ENCODE peak calls at places on chromosomes 6 and 20, in nine cellular contexts. J is upper lobe of right lung; L is esophagus squamous epithelium; E is CD4-positive, alpha-beta memory T cell; Y is SJCRH30; G is suprapubic skin; O is Peyer's patch; N is endodermal cell; S is PC-3. I is an unnamed sample.

GRCh38 chr20:40686434-40686882 is 2.6 kb downstream of the MAFB start:
- DNase-seq in G (no peak), E (no peak), O (no peak), L (no peak), N (peak; percentile 51), J (no peak), Y (no peak), S (no peak), I (no peak)

GRCh38 chr6:158703840-158704822 is 54.3 kb downstream of the SYTL3 start:
- DNase-seq in Y (peak; percentile 78), L (peak; percentile 20), E (peak; percentile 72), J (peak; percentile 93), O (peak; percentile 96), N (peak; percentile 95), S (peak; percentile 68), G (peak; percentile 88), I (peak; percentile 73)

GRCh38 chr6:54737247-54737646 is 109.3 kb upstream of the FAM83B start:
- DNase-seq in N (peak; percentile 81), G (no peak), O (no peak), S (no peak), Y (peak; percentile 3), J (peak; percentile 21), E (no peak), L (no peak), I (no peak)

GRCh38 chr20:4726710-4727391 is 5.1 kb downstream of the PRND start:
- DNase-seq in J (no peak), N (no peak), E (peak; percentile 54), G (no peak), S (no peak), Y (no peak), L (no peak), O (no peak), I (peak; percentile 48)

GRCh38 chr6:126117251-126117650 is 130.9 kb downstream of the TRMT11 start:
- DNase-seq in J (no peak), G (no peak), L (no peak), S (no peak), N (no peak), E (no peak), Y (no peak), O (no peak), I (no peak)

GRCh38 chr6:152004036-152004566 is 196.6 kb downstream of the ESR1 start:
- DNase-seq in O (no peak), E (no peak), G (no peak), J (no peak), S (no peak), Y (no peak), L (no peak), N (no peak), I (no peak)

GRCh38 chr6:21033575-21034026 is 499.3 kb downstream of the CDKAL1 start:
- DNase-seq in Y (no peak), O (no peak), L (no peak), J (no peak), N (no peak), S (peak; percentile 21), G (peak; percentile 70), E (no peak), I (no peak)

GRCh38 chr6:146090474-146090873 is 61.6 kb downstream of the GRM1 start:
- DNase-seq in Y (no peak), L (no peak), J (no peak), S (peak; percentile 20), O (no peak), N (no peak), E (no peak), G (no peak), I (no peak)

GRCh38 chr6:46042355-46042999 is 26.8 kb upstream of the CLIC5 start:
- DNase-seq in S (peak; percentile 59), N (peak; percentile 64), E (peak; percentile 21), O (no peak), G (no peak), Y (peak; percentile 18), J (no peak), L (no peak), I (no peak)

GRCh38 chr6:155380666-155381332 is 66.5 kb upstream of the TFB1M start:
- DNase-seq in Y (no peak), S (no peak), E (no peak), O (no peak), L (no peak), G (no peak), N (no peak), J (no peak), I (no peak)

DNA sequence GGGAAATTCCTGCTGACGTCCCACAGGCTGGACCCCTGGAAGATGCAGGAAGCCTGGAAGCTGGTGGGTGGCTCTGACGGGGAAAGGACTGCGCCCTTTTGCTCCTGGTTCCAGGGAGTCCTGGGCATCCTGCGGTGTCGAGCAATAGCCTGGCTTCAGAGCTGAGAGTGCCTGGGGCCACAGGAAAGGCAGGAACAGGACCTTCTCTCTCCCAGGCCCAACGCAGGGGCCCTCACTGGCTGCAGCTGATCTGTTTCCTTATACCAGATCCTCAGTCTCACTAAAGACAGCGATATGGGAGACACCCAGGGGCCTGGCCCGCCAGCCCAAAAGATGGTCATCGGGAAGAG is 1.4 kb downstream of the B3GALT4 start:
- DNase-seq in G (no peak), J (no peak), O (no peak), S (no peak), E (no peak), Y (no peak), N (no peak), L (no peak), I (no peak)
- H3K4me1 ChIP-seq in G (peaks cover 51% of the 10 kb centered on the region), J (peaks cover 43% of the 10 kb centered on the region), O (peaks cover 28% of the 10 kb centered on the region), S (peaks cover 40% of the 10 kb centered on the region), E (peaks cover 58% of the 10 kb centered on the region), Y (peaks cover 4% of the 10 kb centered on the region), N (no peaks in the 10 kb centered on the region), L (peaks cover 42% of the 10 kb centered on the region), I (peaks cover 44% of the 10 kb centered on the region)

DNA sequence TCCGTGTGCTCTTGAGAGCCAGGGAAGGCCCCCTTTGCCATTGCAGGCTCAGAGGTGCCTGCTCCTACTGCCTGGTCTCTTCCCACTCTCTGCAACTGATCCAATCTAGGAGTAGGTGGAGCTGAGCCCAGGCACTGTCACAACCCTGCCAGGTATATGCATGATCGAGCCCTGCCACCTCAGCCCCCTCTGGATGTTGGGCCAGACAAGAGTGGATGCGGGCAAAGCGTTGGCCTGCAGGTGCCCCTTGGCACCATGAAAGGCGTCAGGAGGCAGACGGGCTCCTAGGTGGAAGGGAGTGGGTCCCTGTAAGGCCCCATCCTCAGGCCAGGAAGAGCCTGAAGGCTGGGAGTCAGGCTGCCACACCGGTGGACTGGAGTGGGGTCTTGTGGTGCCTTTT is 5.9 kb upstream of the OR14J1 start:
- DNase-seq in N (no peak), Y (no peak), J (no peak), L (no peak), O (no peak), S (no peak), G (no peak), E (no peak), I (no peak)
- H3K4me3 ChIP-seq in N (no peak overlapping the region), Y (no peak overlapping the region), J (no peak overlapping the region), L (no peak overlapping the region), O (no peak overlapping the region), S (no peak overlapping the region), G (no peak overlapping the region), E (no peak overlapping the region), I (no peak overlapping the region)

GRCh38 chr6:141956868-141957267 is 175.9 kb upstream of the GJE1 start:
- DNase-seq in E (no peak), J (no peak), L (no peak), G (no peak), Y (no peak), N (peak; percentile 63), O (no peak), S (no peak), I (no peak)

GRCh38 chr6:141957271-141957670 is 175.5 kb upstream of the GJE1 start:
- DNase-seq in G (no peak), S (no peak), E (no peak), Y (no peak), O (no peak), N (no peak), L (no peak), J (no peak), I (no peak)

GRCh38 chr6:141953072-141953471 is 179.7 kb upstream of the GJE1 start:
- DNase-seq in O (no peak), G (no peak), L (no peak), E (no peak), Y (no peak), J (no peak), S (no peak), N (no peak), I (no peak)

GRCh38 chr6:141955621-141956020 is 177.1 kb upstream of the GJE1 start:
- DNase-seq in G (no peak), J (no peak), E (no peak), S (no peak), L (no peak), N (no peak), Y (no peak), O (no peak), I (no peak)

DNA sequence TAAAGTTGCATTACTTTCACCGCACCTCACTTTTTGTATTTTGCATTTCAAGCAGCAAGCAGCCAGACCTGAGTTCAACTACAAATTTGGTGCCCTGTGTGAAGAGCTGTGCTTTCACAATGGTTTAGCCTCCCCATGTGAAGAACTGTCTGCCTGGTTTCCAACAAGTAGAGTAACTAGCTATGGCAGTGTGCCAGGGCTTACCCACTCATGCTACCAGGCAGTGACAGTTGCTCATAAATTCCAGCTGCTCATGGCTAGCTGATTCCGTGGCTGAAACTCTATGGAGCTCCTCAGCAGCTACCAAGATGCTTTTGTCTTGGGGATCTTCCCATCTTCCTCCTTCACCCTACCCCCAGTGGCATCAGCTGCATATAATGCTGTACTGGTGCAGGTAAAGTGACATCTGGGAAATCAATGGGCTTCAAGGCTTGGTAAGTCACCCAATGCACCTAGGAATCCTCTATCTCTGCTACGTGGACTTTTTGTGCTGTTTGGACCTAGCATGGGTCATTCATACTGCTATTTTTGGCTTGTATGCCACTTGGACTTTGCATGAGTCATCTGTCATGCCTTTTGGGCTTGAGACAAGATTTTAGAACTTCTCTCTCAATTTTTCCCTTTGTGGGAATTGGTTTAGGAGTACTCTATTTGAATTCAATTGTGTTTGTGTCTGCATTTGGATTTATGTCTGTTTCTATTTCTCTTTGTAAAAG is 176.5 kb upstream of the GJE1 start:
- DNase-seq in S (peak; percentile 5), E (no peak), J (no peak), O (no peak), N (no peak), G (no peak), Y (no peak), L (no peak), I (no peak)
- H3K9me3 ChIP-seq in S (no peaks in the 10 kb centered on the region), E (peaks cover 9% of the 10 kb centered on the region), J (no peaks in the 10 kb centered on the region), O (no peaks in the 10 kb centered on the region), N (peaks cover 28% of the 10 kb centered on the region), G (no peaks in the 10 kb centered on the region), Y (no peaks in the 10 kb centered on the region), L (no peaks in the 10 kb centered on the region), I (no peaks in the 10 kb centered on the region)

GRCh38 chr20:325043-325888 is at the start of gene SOX12:
- DNase-seq in N (peak; percentile 99), S (peak; percentile 97), Y (peak; percentile 95), L (peak; percentile 62), E (peak; percentile 92), O (peak; percentile 99), J (peak; percentile 99), G (peak; percentile 98), I (peak; percentile 92)

GRCh38 chr20:326645-327031 is 1.3 kb downstream of the SOX12 start:
- DNase-seq in S (peak; percentile 37), J (peak; percentile 80), O (peak; percentile 65), N (peak; percentile 83), Y (no peak), G (no peak), L (no peak), E (peak; percentile 21), I (no peak)

GRCh38 chr20:324177-325042 is 942 bp upstream of the SOX12 start:
- DNase-seq in L (peak; percentile 43), S (peak; percentile 97), G (peak; percentile 94), O (peak; percentile 97), J (peak; percentile 98), Y (peak; percentile 92), N (peak; percentile 96), E (peak; percentile 83), I (peak; percentile 92)

GRCh38 chr20:327041-327945 is 1.9 kb downstream of the SOX12 start:
- DNase-seq in S (peak; percentile 94), G (peak; percentile 87), J (peak; percentile 91), E (peak; percentile 65), Y (peak; percentile 95), L (peak; percentile 54), N (peak; percentile 97), O (peak; percentile 74), I (peak; percentile 86)

GRCh38 chr20:325889-326644 is 715 bp downstream of the SOX12 start:
- DNase-seq in O (peak; percentile 73), Y (peak; percentile 76), E (peak; percentile 46), J (peak; percentile 86), L (no peak), G (peak; percentile 84), N (peak; percentile 89), S (peak; percentile 57), I (peak; percentile 36)
- H3K4me1 ChIP-seq in O (no peaks in the 10 kb centered on the region), Y (peaks cover 14% of the 10 kb centered on the region), E (peaks cover 29% of the 10 kb centered on the region), J (peaks cover 29% of the 10 kb centered on the region), L (peaks cover 34% of the 10 kb centered on the region), G (peaks cover 55% of the 10 kb centered on the region), N (peaks cover 8% of the 10 kb centered on the region), S (peaks cover 33% of the 10 kb centered on the region), I (peaks cover 26% of the 10 kb centered on the region)